ENCODE peak calls at places on chromosomes 16 and 17, in four cellular contexts. One of them, this sample, is unnamed.

GRCh38 chr16:17396762-17397498 is 73.8 kb downstream of the XYLT1 start:
- DNase-seq in NCI-H510A: peak; percentile 97
- DNase-seq in EH: peak; percentile 64
- DNase-seq in mesothelial cell of epicardium: no peak
- DNase-seq in this sample: peak; percentile 2

GRCh38 chr17:58703887-58704286 is 11.5 kb downstream of the RAD51C start:
- DNase-seq in NCI-H510A: no peak
- DNase-seq in EH: no peak
- DNase-seq in mesothelial cell of epicardium: no peak
- DNase-seq in this sample: no peak

GRCh38 chr17:80109713-80110446 is 8.5 kb downstream of the GAA start:
- DNase-seq in NCI-H510A: peak; percentile 68
- DNase-seq in EH: no peak
- DNase-seq in mesothelial cell of epicardium: peak; percentile 7
- DNase-seq in this sample: no peak

GRCh38 chr16:1310832-1311200 is 1.4 kb downstream of the UBE2I start:
- DNase-seq in NCI-H510A: no peak
- DNase-seq in EH: peak; percentile 25
- DNase-seq in mesothelial cell of epicardium: no peak
- DNase-seq in this sample: no peak

GRCh38 chr17:48612456-48612853 is 1.6 kb upstream of the HOXB7 start:
- DNase-seq in NCI-H510A: no peak
- DNase-seq in EH: no peak
- DNase-seq in mesothelial cell of epicardium: peak; percentile 52
- DNase-seq in this sample: no peak

GRCh38 chr16:67657751-67658518 is 2.1 kb downstream of the ACD start:
- DNase-seq in NCI-H510A: no peak
- DNase-seq in EH: no peak
- DNase-seq in mesothelial cell of epicardium: no peak
- DNase-seq in this sample: no peak

GRCh38 chr17:68461122-68461539 is 3.8 kb upstream of the WIPI1 start:
- DNase-seq in NCI-H510A: no peak
- DNase-seq in EH: no peak
- DNase-seq in mesothelial cell of epicardium: no peak
- DNase-seq in this sample: no peak

GRCh38 chr16:50093607-50094570 is 28.1 kb downstream of the HEATR3 start:
- DNase-seq in NCI-H510A: no peak
- DNase-seq in EH: no peak
- DNase-seq in mesothelial cell of epicardium: no peak
- DNase-seq in this sample: no peak

GRCh38 chr16:30053376-30054015 is 12.1 kb upstream of the ALDOA start:
- DNase-seq in NCI-H510A: no peak
- DNase-seq in EH: peak; percentile 91
- DNase-seq in mesothelial cell of epicardium: no peak
- DNase-seq in this sample: no peak

GRCh38 chr16:65660390-65660789 is 538.5 kb upstream of the CDH11 start:
- DNase-seq in NCI-H510A: no peak
- DNase-seq in EH: peak; percentile 73
- DNase-seq in mesothelial cell of epicardium: no peak
- DNase-seq in this sample: no peak

GRCh38 chr16:88737298-88738166 is 31.2 kb downstream of the CTU2 start:
- DNase-seq in NCI-H510A: no peak
- DNase-seq in EH: peak; percentile 72
- DNase-seq in mesothelial cell of epicardium: peak; percentile 77
- DNase-seq in this sample: peak; percentile 63

GRCh38 chr16:22622703-22623102 is 112.0 kb downstream of the NPIPB5 start:
- DNase-seq in NCI-H510A: no peak
- DNase-seq in EH: no peak
- DNase-seq in mesothelial cell of epicardium: no peak
- DNase-seq in this sample: no peak

GRCh38 chr17:82751571-82752370 is at the start of gene TBCD:
- DNase-seq in NCI-H510A: peak; percentile 67
- DNase-seq in EH: peak; percentile 88
- DNase-seq in mesothelial cell of epicardium: peak; percentile 93
- DNase-seq in this sample: peak; percentile 84

GRCh38 chr16:57109500-57110105 is 17.2 kb downstream of the CPNE2 start:
- DNase-seq in NCI-H510A: no peak
- DNase-seq in EH: no peak
- DNase-seq in mesothelial cell of epicardium: no peak
- DNase-seq in this sample: no peak

GRCh38 chr17:39096435-39097158 is 54.8 kb downstream of the PLXDC1 start:
- DNase-seq in NCI-H510A: no peak
- DNase-seq in EH: no peak
- DNase-seq in mesothelial cell of epicardium: no peak
- DNase-seq in this sample: peak; percentile 14

GRCh38 chr16:31427441-31428276 is 501 bp downstream of the COX6A2 start:
- DNase-seq in NCI-H510A: no peak
- DNase-seq in EH: peak; percentile 41
- DNase-seq in mesothelial cell of epicardium: no peak
- DNase-seq in this sample: no peak

GRCh38 chr16:84876873-84877606 is 57.3 kb downstream of the CRISPLD2 start:
- DNase-seq in NCI-H510A: no peak
- DNase-seq in EH: no peak
- DNase-seq in mesothelial cell of epicardium: no peak
- DNase-seq in this sample: no peak

GRCh38 chr17:78933025-78933958 is 8.1 kb upstream of the TIMP2 start:
- DNase-seq in NCI-H510A: peak; percentile 66
- DNase-seq in EH: peak; percentile 99
- DNase-seq in mesothelial cell of epicardium: no peak
- DNase-seq in this sample: no peak

GRCh38 chr17:78082988-78083387 is 45.6 kb downstream of the TMC6 start:
- DNase-seq in NCI-H510A: peak; percentile 81
- DNase-seq in EH: no peak
- DNase-seq in mesothelial cell of epicardium: no peak
- DNase-seq in this sample: no peak

This sample was measured in NCI-H2107.